ENCODE peak calls at places on chromosomes 2 and 18, in five cellular contexts. L is NCI-H1417, P is LHCN-M2, A is esophagus squamous epithelium, G is K562. E is an unnamed sample.
A peak's percentile ranks its signal among the peaks of the same experiment; 100 is the strongest.

GRCh38 chr2:112483047-112483473 is 1.1 kb downstream of the TTL start:
- DNase-seq in L (peak; percentile 4), P (peak; percentile 72), A (no peak), G (peak; percentile 62), E (no peak)

GRCh38 chr2:33340265-33340664 is 136.2 kb upstream of the RASGRP3 start:
- DNase-seq in L (no peak), P (no peak), A (no peak), G (no peak), E (no peak)

GRCh38 chr2:191691016-191691725 is 13.2 kb downstream of the NABP1 start:
- DNase-seq in L (peak; percentile 18), P (peak; percentile 83), A (no peak), G (peak; percentile 75), E (no peak)

GRCh38 chr2:41782306-41783158 is 265.3 kb upstream of the PKDCC start:
- DNase-seq in L (peak; percentile 77), P (peak; percentile 26), A (no peak), G (peak; percentile 43), E (peak; percentile 22)

GRCh38 chr2:239348563-239349447 is 52.0 kb downstream of the HDAC4 start:
- DNase-seq in L (no peak), P (no peak), A (no peak), G (no peak), E (no peak)

GRCh38 chr2:221562226-221562625 is 9.9 kb downstream of the EPHA4 start:
- DNase-seq in L (no peak), P (peak; percentile 32), A (no peak), G (no peak), E (peak; percentile 26)

GRCh38 chr2:170887496-170888265 is 41.4 kb upstream of the GORASP2 start:
- DNase-seq in L (no peak), P (peak; percentile 10), A (no peak), G (no peak), E (no peak)

GRCh38 chr2:200380139-200380561 is 73.7 kb downstream of the SPATS2L start:
- DNase-seq in L (peak; percentile 80), P (peak; percentile 41), A (no peak), G (peak; percentile 24), E (no peak)

GRCh38 chr2:239022437-239023260 is 174.8 kb downstream of the TWIST2 start:
- DNase-seq in L (no peak), P (no peak), A (no peak), G (no peak), E (no peak)

GRCh38 chr2:75031906-75032803 is 73.7 kb downstream of the POLE4 start:
- DNase-seq in L (no peak), P (no peak), A (no peak), G (no peak), E (no peak)

GRCh38 chr2:73243884-73244570 is 9.9 kb downstream of the CCT7 start:
- DNase-seq in L (no peak), P (no peak), A (no peak), G (peak; percentile 20), E (peak; percentile 86)

GRCh38 chr2:160505236-160505635 is 11.6 kb upstream of the RBMS1 start:
- DNase-seq in L (no peak), P (no peak), A (no peak), G (no peak), E (no peak)

GRCh38 chr2:100606740-100607343 is 44.0 kb downstream of the PDCL3 start:
- DNase-seq in L (no peak), P (peak; percentile 24), A (no peak), G (peak; percentile 48), E (peak; percentile 13)

GRCh38 chr2:194151231-194151630 is 1505.8 kb upstream of the SLC39A10 start:
- DNase-seq in L (no peak), P (no peak), A (no peak), G (no peak), E (no peak)

GRCh38 chr2:46269545-46270273 is 27.5 kb upstream of the EPAS1 start:
- DNase-seq in L (no peak), P (no peak), A (no peak), G (peak; percentile 59), E (no peak)

GRCh38 chr18:11512096-11513030 is 97.0 kb upstream of the SLC35G4 start:
- DNase-seq in L (peak; percentile 22), P (peak; percentile 61), A (no peak), G (no peak), E (no peak)

GRCh38 chr18:63253018-63253417 is 66.6 kb downstream of the BCL2 start:
- DNase-seq in L (no peak), P (no peak), A (no peak), G (no peak), E (no peak)

GRCh38 chr2:218878486-218878885 is 2.2 kb upstream of the WNT10A start:
- DNase-seq in L (no peak), P (no peak), A (no peak), G (no peak), E (no peak)

GRCh38 chr18:48142994-48143393 is 212.5 kb upstream of the SMAD2 start:
- DNase-seq in L (no peak), P (no peak), A (no peak), G (no peak), E (no peak)

GRCh38 chr2:2653221-2653620 is 322.1 kb upstream of the MYT1L start:
- DNase-seq in L (peak; percentile 70), P (no peak), A (no peak), G (no peak), E (no peak)

GRCh38 chr2:143503280-143503679 is 374.1 kb downstream of the ARHGAP15 start:
- DNase-seq in L (no peak), P (no peak), A (no peak), G (no peak), E (no peak)

GRCh38 chr2:74549685-74549971 is 4.1 kb downstream of the LOXL3 start:
- DNase-seq in L (no peak), P (no peak), A (no peak), G (no peak), E (no peak)

GRCh38 chr2:11698009-11698922 is 28.3 kb upstream of the NTSR2 start:
- DNase-seq in L (peak; percentile 88), P (peak; percentile 92), A (no peak), G (no peak), E (no peak)

GRCh38 chr18:76405761-76406356 is 89.2 kb downstream of the ZNF516 start:
- DNase-seq in L (no peak), P (peak; percentile 26), A (no peak), G (peak; percentile 44), E (no peak)

GRCh38 chr2:141109633-141110032 is 1021.2 kb downstream of the LRP1B start:
- DNase-seq in L (no peak), P (peak; percentile 37), A (no peak), G (peak; percentile 2), E (no peak)

GRCh38 chr18:79620586-79621165 is 58.9 kb upstream of the CTDP1 start:
- DNase-seq in L (no peak), P (no peak), A (no peak), G (no peak), E (no peak)

GRCh38 chr18:58552057-58552461 is 76.8 kb downstream of the ALPK2 start:
- DNase-seq in L (no peak), P (peak; percentile 59), A (no peak), G (no peak), E (peak; percentile 57)

GRCh38 chr2:215830313-215830712 is 183.0 kb downstream of the MREG start:
- DNase-seq in L (no peak), P (peak; percentile 95), A (no peak), G (peak; percentile 87), E (peak; percentile 57)

GRCh38 chr2:103525757-103526156 is 763.9 kb downstream of the TMEM182 start:
- DNase-seq in L (no peak), P (no peak), A (no peak), G (peak; percentile 45), E (no peak)

GRCh38 chr2:240955306-240956101 is 42.9 kb upstream of the SNED1 start:
- DNase-seq in L (no peak), P (no peak), A (no peak), G (no peak), E (no peak)

GRCh38 chr18:10312316-10313015 is 142.0 kb upstream of the APCDD1 start:
- DNase-seq in L (no peak), P (peak; percentile 34), A (no peak), G (no peak), E (no peak)

GRCh38 chr18:63177822-63178525 is 141.6 kb downstream of the BCL2 start:
- DNase-seq in L (peak; percentile 60), P (no peak), A (no peak), G (no peak), E (no peak)

GRCh38 chr2:5914831-5915611 is 222.8 kb downstream of the SOX11 start:
- DNase-seq in L (peak; percentile 78), P (no peak), A (no peak), G (no peak), E (no peak)

E was measured in foreskin keratinocyte.